ENCODE peak calls at places on chromosomes 13 and 19, in seven cellular contexts. H is GM23338, K is IMR-90, W is neuronal stem cell, Q is endothelial cell of umbilical vein, P is fibroblast of lung, J is GM23248. Y is an unnamed sample.

GRCh38 chr13:33275916-33276315 is 9.6 kb downstream of the STARD13 start:
- DNase-seq in H (no peak), K (peak), W (no peak), Q (no peak), P (no peak), J (peak), Y (no peak)

GRCh38 chr13:111551421-111551820 is 231.0 kb downstream of the TEX29 start:
- DNase-seq in H (no peak), K (no peak), W (no peak), Q (no peak), P (no peak), J (no peak), Y (no peak)

GRCh38 chr13:52925775-52926285 is 77.4 kb upstream of the PCDH8 start:
- DNase-seq in H (no peak), K (no peak), W (no peak), Q (no peak), P (no peak), J (no peak), Y (no peak)

GRCh38 chr13:30676672-30677071 is 58.7 kb upstream of the ALOX5AP start:
- DNase-seq in H (peak), K (peak), W (no peak), Q (peak), P (peak), J (peak), Y (peak)

GRCh38 chr13:106649495-106649894 is 81.6 kb upstream of the ARGLU1 start:
- DNase-seq in H (no peak), K (peak), W (no peak), Q (no peak), P (peak), J (peak), Y (no peak)

GRCh38 chr13:27374650-27375049 is 49.8 kb upstream of the GTF3A start:
- DNase-seq in H (peak), K (peak), W (peak), Q (peak), P (peak), J (peak), Y (peak)

GRCh38 chr13:48160879-48161278 is 66.0 kb upstream of the MED4 start:
- DNase-seq in H (no peak), K (no peak), W (no peak), Q (peak), P (no peak), J (peak), Y (no peak)

GRCh38 chr19:7294571-7295212 is 478 bp upstream of the INSR start:
- DNase-seq in H (peak), K (peak), W (peak), Q (peak), P (peak), J (peak), Y (peak)

GRCh38 chr13:35987572-35988513 is 143.3 kb downstream of the DCLK1 start:
- DNase-seq in H (peak), K (no peak), W (no peak), Q (no peak), P (no peak), J (no peak), Y (no peak)

GRCh38 chr13:35143123-35143522 is 201.1 kb downstream of the NBEA start:
- DNase-seq in H (no peak), K (no peak), W (no peak), Q (no peak), P (peak), J (no peak), Y (no peak)

GRCh38 chr13:44899967-44900366 is 89.3 kb downstream of the NUFIP1 start:
- DNase-seq in H (no peak), K (no peak), W (no peak), Q (no peak), P (no peak), J (no peak), Y (no peak)

GRCh38 chr13:67964091-67964490 is 734.0 kb upstream of the PCDH9 start:
- DNase-seq in H (no peak), K (no peak), W (no peak), Q (no peak), P (no peak), J (no peak), Y (no peak)

GRCh38 chr19:36850646-36851442 is at the start of gene ZNF345:
- DNase-seq in H (peak), K (peak), W (peak), Q (peak), P (peak), J (peak), Y (peak)

GRCh38 chr19:38015216-38015615 is 108.2 kb downstream of the SIPA1L3 start:
- DNase-seq in H (no peak), K (no peak), W (no peak), Q (no peak), P (no peak), J (no peak), Y (peak)

GRCh38 chr13:22451345-22451744 is 729.4 kb upstream of the SGCG start:
- DNase-seq in H (peak), K (no peak), W (peak), Q (no peak), P (peak), J (no peak), Y (no peak)

GRCh38 chr13:53200498-53201453 is 172.2 kb downstream of the OLFM4 start:
- DNase-seq in H (peak), K (peak), W (peak), Q (no peak), P (peak), J (peak), Y (peak)

GRCh38 chr19:1941146-1942077 is at the start of gene CSNK1G2:
- DNase-seq in H (no peak), K (no peak), W (no peak), Q (no peak), P (no peak), J (peak), Y (no peak)

GRCh38 chr13:69580255-69580654 is 527.4 kb upstream of the ATXN8OS start:
- DNase-seq in H (peak), K (no peak), W (no peak), Q (no peak), P (no peak), J (no peak), Y (no peak)

GRCh38 chr13:20178156-20178555 is 14.6 kb downstream of the GJB2 start:
- DNase-seq in H (no peak), K (no peak), W (no peak), Q (no peak), P (no peak), J (peak), Y (no peak)

DNA sequence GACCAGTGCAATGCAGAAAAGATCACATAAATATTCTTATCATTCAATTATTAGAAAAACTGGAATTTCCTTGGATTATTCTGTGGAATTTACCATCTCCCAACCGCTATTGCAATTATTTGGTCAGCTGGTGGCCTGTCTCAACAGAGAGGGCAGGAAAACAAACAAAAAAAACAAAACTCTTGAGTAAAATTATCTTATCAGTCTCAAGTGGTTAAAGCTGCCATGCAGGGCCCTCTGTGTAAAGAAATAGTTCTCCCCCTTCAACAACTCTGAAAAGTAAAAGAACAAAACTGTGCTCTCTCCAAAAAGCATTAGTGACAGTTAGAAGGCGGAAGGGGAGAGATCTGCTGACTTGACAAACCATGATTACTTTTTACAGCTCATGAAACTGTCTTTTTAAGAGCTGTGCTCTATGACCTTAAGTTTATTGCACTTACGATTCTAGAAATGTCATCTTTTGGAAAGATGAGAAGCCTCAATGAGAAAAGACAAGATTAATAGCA is 152.3 kb downstream of the DLEU7 start:
- DNase-seq in H (no peak), K (no peak), W (no peak), Q (peak), P (no peak), J (no peak), Y (no peak)
- H3K4me2 ChIP-seq in H (no peak), K (no peak), W (no peak), Q (no peak), P (no peak), J (no peak), Y (no peak)

DNA sequence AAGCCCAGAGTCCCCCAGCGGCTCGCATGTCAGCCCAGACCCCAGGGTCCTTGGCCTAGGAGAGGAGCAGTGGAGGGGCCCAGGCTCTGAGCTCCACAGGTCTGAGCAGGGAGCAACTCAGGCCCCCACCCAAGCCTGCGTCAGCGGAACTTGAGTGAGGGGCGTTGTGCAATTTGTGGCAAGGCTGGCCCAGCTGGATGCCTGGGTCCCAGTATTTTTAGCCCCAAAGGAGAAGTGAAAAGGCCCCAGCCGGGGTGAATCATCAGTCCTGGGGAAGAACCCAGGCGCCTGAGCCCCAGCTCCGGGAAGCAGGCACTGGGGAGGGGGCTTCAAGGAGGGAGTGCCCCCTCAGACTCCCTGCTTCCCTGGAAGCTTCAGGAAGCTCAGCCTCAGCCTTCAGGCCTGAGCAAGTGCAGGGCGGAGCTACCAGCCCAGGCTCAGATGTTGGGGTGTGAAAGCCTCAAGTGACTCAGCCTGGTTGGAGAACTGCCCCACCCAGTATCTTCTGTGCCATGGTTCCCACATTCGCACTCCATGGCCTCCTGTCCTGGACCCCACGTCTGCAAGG is 7.2 kb downstream of the MED29 start:
- DNase-seq in H (no peak), K (peak), W (no peak), Q (no peak), P (peak), J (peak), Y (no peak)
- H3K4me2 ChIP-seq in H (peak), K (no peak), W (no peak), Q (no peak), P (peak), J (peak), Y (no peak)

GRCh38 chr13:103291226-103291625 is 225.0 kb upstream of the SLC10A2 start:
- DNase-seq in H (no peak), K (no peak), W (no peak), Q (no peak), P (no peak), J (no peak), Y (no peak)
- H3K4me2 ChIP-seq in H (no peak), K (no peak), W (no peak), Q (no peak), P (no peak), J (no peak), Y (no peak)

GRCh38 chr19:49210901-49211451 is 53.4 kb downstream of the TRPM4 start:
- DNase-seq in H (peak), K (no peak), W (no peak), Q (no peak), P (no peak), J (no peak), Y (no peak)
- H3K4me2 ChIP-seq in H (peak), K (no peak), W (peak), Q (no peak), P (no peak), J (no peak), Y (no peak)

GRCh38 chr13:97057196-97057595 is 62.9 kb upstream of the OXGR1 start:
- DNase-seq in H (no peak), K (no peak), W (no peak), Q (no peak), P (no peak), J (no peak), Y (no peak)

GRCh38 chr13:97058417-97058816 is 64.1 kb upstream of the OXGR1 start:
- DNase-seq in H (no peak), K (no peak), W (no peak), Q (no peak), P (no peak), J (no peak), Y (no peak)

DNA sequence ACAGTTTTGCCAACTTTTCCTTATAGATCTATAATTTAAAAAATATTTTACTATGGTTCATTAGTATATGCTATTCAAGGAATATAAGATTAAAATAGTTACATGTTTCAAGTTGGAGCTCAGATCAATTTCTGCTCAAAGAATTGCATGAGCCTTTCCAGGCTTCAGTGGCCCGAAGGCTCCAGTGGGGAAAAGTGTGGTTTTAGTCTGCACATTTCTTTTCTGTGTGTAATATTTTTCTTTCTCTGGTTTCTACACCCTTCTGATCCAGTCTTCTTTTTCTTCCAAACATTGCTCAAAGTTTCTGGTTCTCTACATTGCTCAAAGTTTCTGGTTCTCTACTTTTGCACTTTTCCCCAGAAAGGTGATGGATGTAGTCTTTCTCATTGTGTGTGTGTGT is 64.6 kb upstream of the OXGR1 start:
- DNase-seq in H (no peak), K (no peak), W (no peak), Q (no peak), P (peak), J (peak), Y (no peak)
- H3K4me2 ChIP-seq in H (no peak), K (no peak), W (no peak), Q (no peak), P (no peak), J (no peak), Y (no peak)

GRCh38 chr19:47429140-47429793 is 9.9 kb upstream of the MEIS3 start:
- DNase-seq in H (peak), K (no peak), W (no peak), Q (no peak), P (no peak), J (no peak), Y (peak)
- H3K4me2 ChIP-seq in H (peak), K (no peak), W (no peak), Q (no peak), P (no peak), J (no peak), Y (peak)

GRCh38 chr19:28519950-28520861 is 692.7 kb downstream of the UQCRFS1 start:
- DNase-seq in H (no peak), K (no peak), W (no peak), Q (no peak), P (no peak), J (peak), Y (no peak)
- H3K4me2 ChIP-seq in H (peak), K (no peak), W (no peak), Q (no peak), P (no peak), J (no peak), Y (no peak)

GRCh38 chr13:108915634-108916497 is 286.5 kb downstream of the MYO16 start:
- DNase-seq in H (peak), K (peak), W (no peak), Q (peak), P (peak), J (peak), Y (peak)
- H3K4me2 ChIP-seq in H (no peak), K (peak), W (no peak), Q (peak), P (peak), J (peak), Y (no peak)

Y was measured in mesendoderm.